ENCODE peak calls at places on chromosomes 11 and 22, in four cellular contexts. One of them, this sample, is unnamed.

GRCh38 chr11:130892847-130893246 is 23.4 kb downstream of the SNX19 start:
- DNase-seq in K562: no peak
- DNase-seq in GM12878: no peak
- DNase-seq in A549: no peak
- DNase-seq in this sample: no peak

GRCh38 chr22:27667121-27667843 is 134.3 kb downstream of the MN1 start:
- DNase-seq in A549: no peak
- DNase-seq in GM12878: no peak
- DNase-seq in K562: no peak
- DNase-seq in this sample: no peak

GRCh38 chr11:44760917-44761545 is 34.3 kb downstream of the TSPAN18 start:
- DNase-seq in GM12878: no peak
- DNase-seq in A549: peak; percentile 71
- DNase-seq in K562: peak; percentile 75
- DNase-seq in this sample: peak; percentile 96

GRCh38 chr22:42939451-42939881 is 75.5 kb downstream of the PACSIN2 start:
- DNase-seq in K562: no peak
- DNase-seq in GM12878: no peak
- DNase-seq in A549: no peak
- DNase-seq in this sample: no peak

GRCh38 chr22:35539910-35540599 is 576 bp upstream of the RASD2 start:
- DNase-seq in GM12878: no peak
- DNase-seq in A549: peak; percentile 44
- DNase-seq in K562: peak; percentile 55
- DNase-seq in this sample: peak; percentile 22

GRCh38 chr11:132423266-132423665 is 1052.9 kb downstream of the NTM start:
- DNase-seq in GM12878: no peak
- DNase-seq in K562: no peak
- DNase-seq in A549: no peak
- DNase-seq in this sample: no peak

GRCh38 chr11:16843307-16843706 is 104.9 kb downstream of the C11orf58 start:
- DNase-seq in GM12878: no peak
- DNase-seq in A549: no peak
- DNase-seq in K562: peak; percentile 76
- DNase-seq in this sample: no peak

GRCh38 chr11:130022799-130023198 is 20.2 kb upstream of the PRDM10 start:
- DNase-seq in GM12878: no peak
- DNase-seq in K562: no peak
- DNase-seq in A549: no peak
- DNase-seq in this sample: no peak

GRCh38 chr11:10666556-10666955 is 27.0 kb downstream of the IRAG1 start:
- DNase-seq in A549: no peak
- DNase-seq in GM12878: no peak
- DNase-seq in K562: peak; percentile 51
- DNase-seq in this sample: peak; percentile 74

GRCh38 chr22:38300197-38300945 is 16.9 kb downstream of the CSNK1E start:
- DNase-seq in A549: no peak
- DNase-seq in K562: no peak
- DNase-seq in GM12878: no peak
- DNase-seq in this sample: no peak

GRCh38 chr11:20310596-20311394 is 52.7 kb upstream of the HTATIP2 start:
- DNase-seq in K562: no peak
- DNase-seq in A549: no peak
- DNase-seq in GM12878: no peak
- DNase-seq in this sample: no peak

GRCh38 chr11:120512727-120513435 is 1.3 kb downstream of the GRIK4 start:
- DNase-seq in K562: no peak
- DNase-seq in GM12878: no peak
- DNase-seq in A549: peak; percentile 25
- DNase-seq in this sample: no peak

GRCh38 chr11:25938952-25939351 is 393.0 kb upstream of the ANO3 start:
- DNase-seq in K562: no peak
- DNase-seq in A549: no peak
- DNase-seq in GM12878: no peak
- DNase-seq in this sample: no peak

GRCh38 chr11:65588199-65589054 is 7.2 kb downstream of the KCNK7 start:
- DNase-seq in GM12878: peak; percentile 96
- DNase-seq in K562: peak; percentile 82
- DNase-seq in A549: peak; percentile 86
- DNase-seq in this sample: peak; percentile 32

GRCh38 chr11:76604652-76605241 is 65.8 kb downstream of the LRRC32 start:
- DNase-seq in K562: no peak
- DNase-seq in A549: no peak
- DNase-seq in GM12878: no peak
- DNase-seq in this sample: peak; percentile 76

GRCh38 chr22:40605676-40606250 is 30.8 kb downstream of the MRTFA start:
- DNase-seq in A549: no peak
- DNase-seq in GM12878: no peak
- DNase-seq in K562: no peak
- DNase-seq in this sample: peak; percentile 42

GRCh38 chr11:32847511-32847910 is 17.8 kb downstream of the PRRG4 start:
- DNase-seq in K562: no peak
- DNase-seq in GM12878: no peak
- DNase-seq in A549: no peak
- DNase-seq in this sample: no peak

GRCh38 chr11:32852142-32852541 is 22.4 kb downstream of the PRRG4 start:
- DNase-seq in K562: no peak
- DNase-seq in GM12878: no peak
- DNase-seq in A549: no peak
- DNase-seq in this sample: peak; percentile 16

DNA sequence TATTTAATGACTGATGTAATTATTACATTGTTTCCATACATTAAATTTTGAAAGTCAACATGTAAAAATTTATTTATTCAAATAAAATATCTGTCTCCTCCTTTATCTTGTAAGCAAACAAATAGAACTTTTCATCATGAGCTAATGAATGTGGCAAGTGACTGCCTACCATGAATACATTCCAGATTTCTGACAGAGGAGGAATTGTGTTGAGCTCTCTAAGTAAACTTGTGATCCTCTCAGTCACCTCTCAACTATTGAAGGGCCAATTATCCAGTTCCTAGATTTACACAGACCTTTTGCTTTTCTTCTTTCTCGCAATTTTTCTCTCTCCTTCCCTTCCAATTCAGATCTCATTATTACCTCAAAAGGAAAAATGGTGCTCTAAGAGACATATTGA is 21.5 kb downstream of the PRRG4 start:
- DNase-seq in GM12878: no peak
- DNase-seq in K562: no peak
- DNase-seq in A549: no peak
- DNase-seq in this sample: no peak
- TF ChIP-seq ELK1 in GM12878: no peak
- TF ChIP-seq ELK1 in K562: no peak
- TF ChIP-seq ELK1 in A549: no peak
- TF ChIP-seq ELK1 in this sample: no peak

GRCh38 chr11:27411330-27411729 is 48.3 kb upstream of the CCDC34 start:
- DNase-seq in K562: no peak
- DNase-seq in GM12878: no peak
- DNase-seq in A549: no peak
- DNase-seq in this sample: no peak
- TF ChIP-seq ELK1 in K562: no peak
- TF ChIP-seq ELK1 in GM12878: no peak
- TF ChIP-seq ELK1 in A549: no peak
- TF ChIP-seq ELK1 in this sample: no peak

GRCh38 chr11:102384419-102385052 is 37.5 kb downstream of the BIRC2 start:
- DNase-seq in GM12878: no peak
- DNase-seq in K562: peak; percentile 82
- DNase-seq in A549: no peak
- DNase-seq in this sample: no peak
- TF ChIP-seq ELK1 in GM12878: no peak
- TF ChIP-seq ELK1 in K562: no peak
- TF ChIP-seq ELK1 in A549: no peak
- TF ChIP-seq ELK1 in this sample: no peak

GRCh38 chr22:29663230-29663826 is 56.5 kb upstream of the CABP7 start:
- DNase-seq in K562: no peak
- DNase-seq in A549: no peak
- DNase-seq in GM12878: no peak
- DNase-seq in this sample: peak; percentile 59
- TF ChIP-seq ELK1 in K562: no peak
- TF ChIP-seq ELK1 in A549: no peak
- TF ChIP-seq ELK1 in GM12878: no peak
- TF ChIP-seq ELK1 in this sample: no peak

GRCh38 chr11:93563857-93564256 is 20.7 kb upstream of the SMCO4 start:
- DNase-seq in A549: no peak
- DNase-seq in GM12878: no peak
- DNase-seq in K562: no peak
- DNase-seq in this sample: no peak
- TF ChIP-seq ELK1 in A549: no peak
- TF ChIP-seq ELK1 in GM12878: no peak
- TF ChIP-seq ELK1 in K562: no peak
- TF ChIP-seq ELK1 in this sample: no peak

DNA sequence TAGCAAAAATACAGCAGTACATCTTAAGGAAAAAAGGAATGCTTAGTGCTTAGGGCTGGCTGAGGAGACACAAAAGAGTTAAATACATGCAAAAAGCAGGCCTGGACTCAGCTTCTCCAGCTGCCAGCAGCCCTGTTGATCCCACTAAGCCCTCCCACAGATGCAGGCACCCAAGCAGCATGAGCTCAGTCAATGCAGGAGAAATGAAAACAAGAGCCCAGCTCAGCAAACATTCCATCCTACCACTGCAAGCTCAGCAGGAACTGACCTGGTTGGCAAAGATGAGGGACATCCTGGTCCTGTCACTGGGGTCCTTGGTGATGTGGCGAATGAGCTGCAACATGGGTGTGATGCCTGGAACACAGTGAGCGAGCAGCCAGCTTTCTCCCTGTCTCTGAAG is 5.8 kb downstream of the CYB5R2 start:
- DNase-seq in K562: no peak
- DNase-seq in A549: no peak
- DNase-seq in GM12878: no peak
- DNase-seq in this sample: peak; percentile 26
- TF ChIP-seq ELK1 in K562: no peak
- TF ChIP-seq ELK1 in A549: no peak
- TF ChIP-seq ELK1 in GM12878: no peak
- TF ChIP-seq ELK1 in this sample: no peak

DNA sequence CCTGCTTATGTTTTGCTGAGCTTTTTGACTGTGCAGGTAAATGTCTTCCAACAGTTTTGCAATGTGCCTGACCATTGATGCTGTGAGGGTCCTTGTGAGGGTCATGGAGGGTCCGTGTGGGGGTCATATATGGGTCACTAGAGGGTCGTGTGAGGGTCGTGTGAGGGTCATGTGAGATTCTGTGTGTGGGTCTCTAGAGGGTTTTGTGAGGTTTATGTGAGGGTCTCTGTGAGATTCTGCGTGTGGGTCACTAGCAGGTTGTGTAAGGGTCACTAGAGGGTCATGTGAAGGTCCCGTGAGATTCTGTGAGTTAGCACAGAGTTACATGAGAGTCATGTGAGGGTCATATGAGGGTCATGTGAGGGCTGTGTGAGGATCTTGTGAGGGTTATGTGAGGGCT is 263.9 kb upstream of the B3GAT1 start:
- DNase-seq in A549: no peak
- DNase-seq in GM12878: no peak
- DNase-seq in K562: no peak
- DNase-seq in this sample: no peak
- TF ChIP-seq ELK1 in A549: no peak
- TF ChIP-seq ELK1 in GM12878: no peak
- TF ChIP-seq ELK1 in K562: no peak
- TF ChIP-seq ELK1 in this sample: no peak

GRCh38 chr11:29333993-29334780 is 682.6 kb downstream of the KCNA4 start:
- DNase-seq in GM12878: peak; percentile 31
- DNase-seq in A549: peak; percentile 61
- DNase-seq in K562: peak; percentile 1
- DNase-seq in this sample: peak; percentile 88
- TF ChIP-seq ELK1 in GM12878: no peak
- TF ChIP-seq ELK1 in A549: no peak
- TF ChIP-seq ELK1 in K562: no peak
- TF ChIP-seq ELK1 in this sample: no peak

This sample was measured in IMR-90.